ENCODE peak calls at places on chromosomes 3 and 15, in eight cellular contexts. W, P, G, Y, B, I, D and L are unnamed samples.

GRCh38 chr15:23686466-23687142 is 501 bp downstream of the NDN start:
- DNase-seq in W (no peak), P (no peak), D (no peak), I (no peak), Y (no peak), G (no peak), B (no peak), L (peak; percentile 12)

GRCh38 chr3:24952388-24952787 is 457.7 kb upstream of the THRB start:
- DNase-seq in W (no peak), G (no peak), I (no peak), P (no peak), B (no peak), Y (no peak), D (no peak), L (no peak)

GRCh38 chr3:184908859-184909258 is 96.9 kb downstream of the VPS8 start:
- DNase-seq in W (no peak), B (no peak), P (no peak), I (no peak), D (no peak), G (no peak), Y (no peak), L (no peak)

GRCh38 chr15:43912991-43913927 is 86.5 kb downstream of the WDR76 start:
- DNase-seq in D (no peak), B (no peak), I (peak; percentile 90), W (peak; percentile 98), Y (peak; percentile 43), P (peak; percentile 88), G (no peak), L (peak; percentile 98)

GRCh38 chr15:76160426-76161152 is 100.8 kb downstream of the TMEM266 start:
- DNase-seq in Y (no peak), P (no peak), G (no peak), B (no peak), W (no peak), D (no peak), I (no peak), L (no peak)

GRCh38 chr15:69193948-69194827 is 33.8 kb downstream of the GLCE start:
- DNase-seq in G (no peak), I (peak; percentile 10), B (no peak), D (no peak), W (no peak), P (no peak), Y (no peak), L (peak; percentile 34)

GRCh38 chr15:60370105-60370803 is 27.5 kb downstream of the ANXA2 start:
- DNase-seq in I (no peak), Y (no peak), D (no peak), W (no peak), P (no peak), G (no peak), B (no peak), L (peak; percentile 72)

GRCh38 chr3:14948609-14949038 is 1.2 kb downstream of the NR2C2 start:
- DNase-seq in W (no peak), D (no peak), G (no peak), B (no peak), P (no peak), I (no peak), Y (peak; percentile 11), L (peak; percentile 14)

GRCh38 chr15:21261965-21262850 is 178.1 kb downstream of the POTEB3 start:
- DNase-seq in P (peak; percentile 79), Y (no peak), G (no peak), D (no peak), W (no peak), B (no peak), I (no peak), L (no peak)

GRCh38 chr3:50486219-50486888 is 17.1 kb downstream of the CACNA2D2 start:
- DNase-seq in Y (no peak), D (no peak), B (no peak), W (peak; percentile 1), P (no peak), G (no peak), I (no peak), L (no peak)

GRCh38 chr3:62277986-62278385 is 95.4 kb downstream of the FEZF2 start:
- DNase-seq in P (no peak), Y (no peak), G (no peak), D (no peak), B (no peak), I (no peak), W (no peak), L (no peak)

GRCh38 chr3:16817201-16817600 is 67.6 kb upstream of the PLCL2 start:
- DNase-seq in I (no peak), P (no peak), B (no peak), W (no peak), G (no peak), Y (no peak), D (no peak), L (peak; percentile 34)

GRCh38 chr15:44535509-44536297 is 1.2 kb upstream of the EIF3J start:
- DNase-seq in Y (no peak), I (no peak), B (no peak), D (no peak), W (no peak), G (peak; percentile 40), P (no peak), L (no peak)

GRCh38 chr3:37200141-37200540 is 25.8 kb upstream of the LRRFIP2 start:
- DNase-seq in G (no peak), D (no peak), B (no peak), Y (no peak), P (no peak), W (no peak), I (no peak), L (no peak)

GRCh38 chr15:53068671-53069070 is 278.5 kb upstream of the ONECUT1 start:
- DNase-seq in D (no peak), P (no peak), B (no peak), G (no peak), I (no peak), W (no peak), Y (no peak), L (no peak)

GRCh38 chr15:87144775-87145174 is 1065.1 kb downstream of the AGBL1 start:
- DNase-seq in W (no peak), B (no peak), G (no peak), P (no peak), D (no peak), Y (no peak), I (peak; percentile 33), L (peak; percentile 13)

GRCh38 chr15:98127612-98128011 is 167.1 kb downstream of the ARRDC4 start:
- DNase-seq in G (no peak), B (no peak), D (no peak), P (no peak), Y (no peak), I (no peak), W (no peak), L (no peak)

GRCh38 chr3:9362731-9363530 is at the start of gene THUMPD3:
- DNase-seq in D (peak; percentile 65), W (peak; percentile 71), B (peak; percentile 74), Y (peak; percentile 88), P (peak; percentile 84), I (peak; percentile 81), G (peak; percentile 94), L (peak; percentile 93)

GRCh38 chr15:60122691-60123090 is 118.6 kb downstream of the FOXB1 start:
- DNase-seq in P (no peak), B (no peak), I (no peak), G (no peak), D (no peak), Y (no peak), W (no peak), L (no peak)

GRCh38 chr15:87755226-87755625 is 501.3 kb downstream of the NTRK3 start:
- DNase-seq in G (no peak), Y (no peak), B (no peak), P (no peak), D (no peak), I (no peak), W (no peak), L (no peak)

DNA sequence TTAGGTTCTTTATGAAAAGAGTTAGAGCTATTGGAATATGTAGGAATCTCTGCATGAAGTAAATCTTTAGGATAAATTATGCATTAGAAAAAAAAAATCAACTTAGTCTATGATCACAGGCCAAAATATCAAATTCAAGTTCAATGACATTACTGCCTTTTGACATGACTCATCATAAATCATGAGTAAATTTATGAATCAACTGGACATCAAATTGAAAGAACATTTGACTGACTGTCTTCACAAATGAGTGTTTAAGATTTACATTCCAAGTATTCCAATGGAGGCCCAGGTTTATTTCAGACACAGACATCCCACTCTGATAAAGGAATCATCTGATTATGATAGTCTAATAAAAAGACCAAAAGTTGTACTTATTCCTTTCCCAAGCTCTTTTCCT is 192.8 kb upstream of the TTC14 start:
- DNase-seq in P (no peak), D (no peak), Y (no peak), G (no peak), B (no peak), W (no peak), I (no peak), L (no peak)
- H3K4me3 ChIP-seq in P (no peak overlapping the region), D (no peak overlapping the region), Y (no peak overlapping the region), G (no peak overlapping the region), B (no peak overlapping the region), W (no peak overlapping the region), I (no peak overlapping the region), L (no peak overlapping the region)

DNA sequence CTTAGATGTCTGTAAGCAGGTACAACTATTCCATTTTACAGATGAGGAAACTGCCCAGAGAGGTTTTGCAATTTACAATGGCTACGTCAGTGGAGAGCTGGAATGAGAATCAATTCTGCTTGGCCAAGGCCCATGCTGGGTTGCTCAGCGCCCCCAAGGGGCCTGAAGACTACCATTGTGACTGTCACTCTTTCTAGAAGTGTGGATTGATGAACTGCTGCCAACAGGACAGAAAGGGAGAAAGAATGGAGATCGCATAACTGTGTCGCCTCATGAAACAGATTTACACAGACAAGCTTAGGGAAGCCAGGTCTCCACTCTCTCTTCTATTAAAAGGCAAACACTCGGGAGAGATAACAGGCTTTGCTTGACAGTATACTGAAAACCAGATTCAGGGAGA is 160.0 kb downstream of the STT3B start:
- DNase-seq in Y (no peak), P (no peak), G (no peak), W (no peak), I (no peak), D (no peak), B (no peak), L (no peak)
- TF ChIP-seq CTCF in Y (no peak), P (no peak), G (no peak), W (no peak), I (no peak), D (peak; percentile 41), B (no peak), L (no peak)

GRCh38 chr3:182725372-182726251 is 67.7 kb upstream of the ATP11B start:
- DNase-seq in B (no peak), Y (no peak), D (no peak), P (no peak), W (peak; percentile 14), G (no peak), I (no peak), L (no peak)
- H3K4me3 ChIP-seq in B (peak overlapping the region; percentile 35), Y (no peak overlapping the region), D (no peak overlapping the region), P (no peak overlapping the region), W (no peak overlapping the region), G (no peak overlapping the region), I (no peak overlapping the region), L (peak overlapping the region; percentile 6)

DNA sequence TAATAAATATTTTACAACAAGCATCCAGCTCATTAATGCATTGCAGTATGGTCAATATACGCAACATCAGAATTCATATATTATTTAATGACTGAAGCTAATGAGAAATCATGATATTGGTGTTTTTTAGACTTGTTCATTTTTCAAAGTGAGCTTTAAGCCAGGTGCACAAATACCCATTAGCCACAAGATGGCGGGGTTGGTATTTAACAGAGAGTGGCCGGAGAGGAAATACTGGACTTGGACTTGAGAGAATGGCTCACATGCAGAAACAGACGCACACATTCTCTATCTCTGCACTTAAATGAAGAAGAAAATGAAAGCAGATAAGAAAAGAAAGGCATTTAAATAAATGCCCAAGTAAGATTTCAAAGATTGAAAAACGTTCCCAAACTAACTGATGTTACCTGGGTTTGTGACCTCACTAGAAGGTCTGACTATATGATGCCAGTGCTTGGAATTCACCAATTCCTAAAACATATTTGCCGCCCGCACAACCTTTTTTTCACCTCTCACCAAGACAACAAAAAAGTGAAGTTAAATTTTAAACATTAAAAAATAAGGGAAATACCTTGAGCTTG is 21.2 kb upstream of the CRBN start:
- DNase-seq in I (peak; percentile 13), B (no peak), D (peak; percentile 40), W (peak; percentile 25), Y (peak; percentile 21), P (no peak), G (no peak), L (peak; percentile 78)
- TF ChIP-seq CTCF in I (peak; percentile 69), B (peak; percentile 75), D (peak; percentile 71), W (peak; percentile 83), Y (peak; percentile 75), P (peak; percentile 88), G (peak; percentile 71), L (peak; percentile 79)